ENCODE peak calls at places on chromosomes 2 and 18, in six cellular contexts. One of them, this sample, is unnamed.

GRCh38 chr2:26650713-26651457 is 9.7 kb upstream of the CIB4 start:
- DNase-seq in upper lobe of left lung: no peak
- DNase-seq in SK-N-SH: no peak
- DNase-seq in HCT116: no peak
- DNase-seq in K562: no peak
- DNase-seq in transverse colon: no peak
- DNase-seq in this sample: no peak

GRCh38 chr2:197197808-197198409 is 112.7 kb downstream of the ANKRD44 start:
- DNase-seq in upper lobe of left lung: no peak
- DNase-seq in SK-N-SH: no peak
- DNase-seq in HCT116: no peak
- DNase-seq in K562: no peak
- DNase-seq in transverse colon: no peak
- DNase-seq in this sample: no peak

GRCh38 chr18:61589724-61590065 is 256.5 kb downstream of the CDH20 start:
- DNase-seq in upper lobe of left lung: no peak
- DNase-seq in SK-N-SH: no peak
- DNase-seq in HCT116: no peak
- DNase-seq in K562: no peak
- DNase-seq in transverse colon: no peak
- DNase-seq in this sample: no peak

GRCh38 chr18:62069556-62069955 is 117.3 kb downstream of the PIGN start:
- DNase-seq in upper lobe of left lung: no peak
- DNase-seq in SK-N-SH: no peak
- DNase-seq in HCT116: no peak
- DNase-seq in K562: no peak
- DNase-seq in transverse colon: no peak
- DNase-seq in this sample: no peak

GRCh38 chr2:64327510-64328414 is 126.2 kb upstream of the LGALSL start:
- DNase-seq in upper lobe of left lung: peak
- DNase-seq in SK-N-SH: peak
- DNase-seq in HCT116: no peak
- DNase-seq in K562: no peak
- DNase-seq in transverse colon: peak
- DNase-seq in this sample: peak

GRCh38 chr2:227657204-227657845 is 9.3 kb upstream of the SCYGR5 start:
- DNase-seq in upper lobe of left lung: no peak
- DNase-seq in SK-N-SH: no peak
- DNase-seq in HCT116: no peak
- DNase-seq in K562: no peak
- DNase-seq in transverse colon: no peak
- DNase-seq in this sample: no peak

GRCh38 chr2:216654528-216655052 is 21.4 kb downstream of the IGFBP2 start:
- DNase-seq in upper lobe of left lung: no peak
- DNase-seq in SK-N-SH: no peak
- DNase-seq in HCT116: no peak
- DNase-seq in K562: no peak
- DNase-seq in transverse colon: no peak
- DNase-seq in this sample: no peak

GRCh38 chr2:163471947-163472346 is 263.9 kb downstream of the FIGN start:
- DNase-seq in upper lobe of left lung: no peak
- DNase-seq in SK-N-SH: no peak
- DNase-seq in HCT116: no peak
- DNase-seq in K562: no peak
- DNase-seq in transverse colon: no peak
- DNase-seq in this sample: no peak

GRCh38 chr2:191115801-191116200 is 35.0 kb downstream of the STAT4 start:
- DNase-seq in upper lobe of left lung: no peak
- DNase-seq in SK-N-SH: no peak
- DNase-seq in HCT116: no peak
- DNase-seq in K562: no peak
- DNase-seq in transverse colon: no peak
- DNase-seq in this sample: no peak

GRCh38 chr2:172293952-172294351 is 133.4 kb upstream of the ITGA6 start:
- DNase-seq in upper lobe of left lung: peak
- DNase-seq in SK-N-SH: peak
- DNase-seq in HCT116: no peak
- DNase-seq in K562: no peak
- DNase-seq in transverse colon: peak
- DNase-seq in this sample: no peak

GRCh38 chr2:30425326-30425725 is 21.7 kb upstream of the LCLAT1 start:
- DNase-seq in upper lobe of left lung: no peak
- DNase-seq in SK-N-SH: peak
- DNase-seq in HCT116: no peak
- DNase-seq in K562: no peak
- DNase-seq in transverse colon: no peak
- DNase-seq in this sample: no peak

GRCh38 chr2:235560345-235560744 is 66.5 kb downstream of the AGAP1 start:
- DNase-seq in upper lobe of left lung: no peak
- DNase-seq in SK-N-SH: no peak
- DNase-seq in HCT116: no peak
- DNase-seq in K562: no peak
- DNase-seq in transverse colon: no peak
- DNase-seq in this sample: no peak

GRCh38 chr2:109689973-109690372 is 75.8 kb downstream of the SOWAHC start:
- DNase-seq in upper lobe of left lung: no peak
- DNase-seq in SK-N-SH: no peak
- DNase-seq in HCT116: no peak
- DNase-seq in K562: no peak
- DNase-seq in transverse colon: peak
- DNase-seq in this sample: peak

GRCh38 chr18:23283933-23284430 is 148.7 kb downstream of the CABLES1 start:
- DNase-seq in upper lobe of left lung: no peak
- DNase-seq in SK-N-SH: no peak
- DNase-seq in HCT116: peak
- DNase-seq in K562: no peak
- DNase-seq in transverse colon: no peak
- DNase-seq in this sample: no peak

GRCh38 chr18:77067315-77068061 is 65.1 kb downstream of the MBP start:
- DNase-seq in upper lobe of left lung: peak
- DNase-seq in SK-N-SH: no peak
- DNase-seq in HCT116: peak
- DNase-seq in K562: no peak
- DNase-seq in transverse colon: peak
- DNase-seq in this sample: peak

GRCh38 chr18:39274535-39274934 is 1708.9 kb upstream of the CELF4 start:
- DNase-seq in upper lobe of left lung: no peak
- DNase-seq in SK-N-SH: no peak
- DNase-seq in HCT116: no peak
- DNase-seq in K562: no peak
- DNase-seq in transverse colon: no peak
- DNase-seq in this sample: no peak

GRCh38 chr2:10813085-10813748 is 632 bp upstream of the PDIA6 start:
- DNase-seq in upper lobe of left lung: no peak
- DNase-seq in SK-N-SH: no peak
- DNase-seq in HCT116: no peak
- DNase-seq in K562: no peak
- DNase-seq in transverse colon: no peak
- DNase-seq in this sample: peak

GRCh38 chr18:66872277-66872676 is 268.4 kb upstream of the CDH19 start:
- DNase-seq in upper lobe of left lung: no peak
- DNase-seq in SK-N-SH: peak
- DNase-seq in HCT116: no peak
- DNase-seq in K562: no peak
- DNase-seq in transverse colon: no peak
- DNase-seq in this sample: no peak

GRCh38 chr2:180124273-180124881 is 117.3 kb upstream of the CWC22 start:
- DNase-seq in upper lobe of left lung: no peak
- DNase-seq in SK-N-SH: peak
- DNase-seq in HCT116: peak
- DNase-seq in K562: peak
- DNase-seq in transverse colon: no peak
- DNase-seq in this sample: no peak

GRCh38 chr2:232624554-232624842 is 8.9 kb upstream of the EFHD1 start:
- DNase-seq in upper lobe of left lung: no peak
- DNase-seq in SK-N-SH: no peak
- DNase-seq in HCT116: no peak
- DNase-seq in K562: no peak
- DNase-seq in transverse colon: no peak
- DNase-seq in this sample: no peak

GRCh38 chr2:36584148-36584794 is 13.7 kb downstream of the FEZ2 start:
- DNase-seq in upper lobe of left lung: no peak
- DNase-seq in SK-N-SH: no peak
- DNase-seq in HCT116: no peak
- DNase-seq in K562: no peak
- DNase-seq in transverse colon: no peak
- DNase-seq in this sample: no peak

GRCh38 chr2:206113148-206113547 is 27.2 kb upstream of the INO80D start:
- DNase-seq in upper lobe of left lung: no peak
- DNase-seq in SK-N-SH: no peak
- DNase-seq in HCT116: no peak
- DNase-seq in K562: no peak
- DNase-seq in transverse colon: no peak
- DNase-seq in this sample: no peak

GRCh38 chr2:26469092-26469710 is 8.7 kb downstream of the OTOF start:
- DNase-seq in upper lobe of left lung: peak
- DNase-seq in SK-N-SH: peak
- DNase-seq in HCT116: peak
- DNase-seq in K562: peak
- DNase-seq in transverse colon: peak
- DNase-seq in this sample: no peak

GRCh38 chr2:23497536-23497935 is 112.6 kb downstream of the KLHL29 start:
- DNase-seq in upper lobe of left lung: no peak
- DNase-seq in SK-N-SH: no peak
- DNase-seq in HCT116: no peak
- DNase-seq in K562: no peak
- DNase-seq in transverse colon: no peak
- DNase-seq in this sample: no peak

DNA sequence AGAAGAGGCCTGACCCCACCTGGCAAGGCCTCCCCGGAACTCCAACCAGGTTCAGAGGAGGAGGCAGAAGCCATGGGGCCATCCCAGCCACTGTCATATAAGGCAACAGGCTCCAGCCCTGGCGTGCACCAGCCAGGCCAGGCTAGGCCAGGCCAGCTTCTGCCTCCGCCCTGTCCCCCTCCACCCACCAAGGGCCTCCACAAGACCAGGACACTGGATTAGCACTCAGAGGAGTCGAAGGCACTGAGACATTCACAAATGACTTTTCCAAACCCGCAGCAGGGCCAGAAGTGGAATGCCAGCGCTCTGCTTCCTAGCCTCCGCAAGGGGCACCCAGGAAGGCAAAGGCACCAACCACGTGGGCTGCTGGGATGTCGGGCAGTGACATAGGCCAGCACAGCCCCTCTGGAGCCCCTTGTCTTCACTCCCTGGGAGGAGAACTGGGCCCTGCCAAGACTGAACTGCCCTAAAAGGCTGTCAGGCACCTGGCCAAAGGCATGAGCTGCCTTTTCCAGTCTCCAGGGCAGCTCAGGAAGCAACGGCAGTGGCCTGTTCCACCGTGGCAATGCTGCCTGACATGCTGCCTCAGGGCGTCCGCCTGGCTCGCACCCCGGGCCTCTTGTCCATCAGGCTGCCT is 37.6 kb upstream of the SEMA4C start:
- DNase-seq in upper lobe of left lung: peak
- DNase-seq in SK-N-SH: peak
- DNase-seq in HCT116: no peak
- DNase-seq in K562: no peak
- DNase-seq in transverse colon: peak
- DNase-seq in this sample: peak
- TF ChIP-seq POLR2AphosphoS5 in upper lobe of left lung: peak
- TF ChIP-seq POLR2AphosphoS5 in SK-N-SH: no peak
- TF ChIP-seq POLR2AphosphoS5 in HCT116: no peak
- TF ChIP-seq POLR2AphosphoS5 in K562: no peak
- TF ChIP-seq POLR2AphosphoS5 in transverse colon: peak
- TF ChIP-seq POLR2AphosphoS5 in this sample: peak

GRCh38 chr2:9230051-9230802 is 23.6 kb downstream of the ASAP2 start:
- DNase-seq in upper lobe of left lung: no peak
- DNase-seq in SK-N-SH: peak
- DNase-seq in HCT116: no peak
- DNase-seq in K562: no peak
- DNase-seq in transverse colon: no peak
- DNase-seq in this sample: peak
- TF ChIP-seq CTCF in upper lobe of left lung: no peak
- TF ChIP-seq CTCF in SK-N-SH: peak
- TF ChIP-seq CTCF in HCT116: no peak
- TF ChIP-seq CTCF in K562: no peak
- TF ChIP-seq CTCF in transverse colon: no peak
- TF ChIP-seq CTCF in this sample: no peak

GRCh38 chr2:45925636-45926350 is 274.3 kb downstream of the PRKCE start:
- DNase-seq in upper lobe of left lung: no peak
- DNase-seq in SK-N-SH: no peak
- DNase-seq in HCT116: no peak
- DNase-seq in K562: no peak
- DNase-seq in transverse colon: no peak
- DNase-seq in this sample: no peak
- TF ChIP-seq POLR2AphosphoS5 in upper lobe of left lung: no peak
- TF ChIP-seq POLR2AphosphoS5 in SK-N-SH: no peak
- TF ChIP-seq POLR2AphosphoS5 in HCT116: no peak
- TF ChIP-seq POLR2AphosphoS5 in K562: no peak
- TF ChIP-seq POLR2AphosphoS5 in transverse colon: no peak
- TF ChIP-seq POLR2AphosphoS5 in this sample: no peak

DNA sequence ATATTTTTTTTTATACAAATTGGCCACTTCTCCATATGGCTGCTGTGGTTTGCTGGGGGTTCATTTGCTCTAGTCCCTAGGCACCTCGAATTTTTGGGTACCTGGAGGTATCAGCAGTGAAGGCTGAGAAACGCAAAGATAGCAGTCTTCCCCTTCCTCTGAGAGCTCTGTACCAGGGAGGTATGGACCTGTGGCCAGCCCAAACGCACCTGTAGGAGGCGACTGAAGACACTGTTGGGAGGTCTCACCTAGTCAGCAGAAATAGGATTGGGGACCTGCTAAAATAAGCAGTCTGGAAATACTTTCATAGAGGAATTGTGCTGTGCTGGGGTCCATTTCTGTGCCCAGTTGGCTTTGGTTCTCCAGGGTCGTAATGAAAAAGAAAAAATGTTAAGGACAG is 292.2 kb upstream of the CYP26B1 start:
- DNase-seq in upper lobe of left lung: no peak
- DNase-seq in SK-N-SH: no peak
- DNase-seq in HCT116: no peak
- DNase-seq in K562: no peak
- DNase-seq in transverse colon: no peak
- DNase-seq in this sample: no peak
- TF ChIP-seq CTCF in upper lobe of left lung: no peak
- TF ChIP-seq CTCF in SK-N-SH: no peak
- TF ChIP-seq CTCF in HCT116: no peak
- TF ChIP-seq CTCF in K562: no peak
- TF ChIP-seq CTCF in transverse colon: no peak
- TF ChIP-seq CTCF in this sample: no peak

DNA sequence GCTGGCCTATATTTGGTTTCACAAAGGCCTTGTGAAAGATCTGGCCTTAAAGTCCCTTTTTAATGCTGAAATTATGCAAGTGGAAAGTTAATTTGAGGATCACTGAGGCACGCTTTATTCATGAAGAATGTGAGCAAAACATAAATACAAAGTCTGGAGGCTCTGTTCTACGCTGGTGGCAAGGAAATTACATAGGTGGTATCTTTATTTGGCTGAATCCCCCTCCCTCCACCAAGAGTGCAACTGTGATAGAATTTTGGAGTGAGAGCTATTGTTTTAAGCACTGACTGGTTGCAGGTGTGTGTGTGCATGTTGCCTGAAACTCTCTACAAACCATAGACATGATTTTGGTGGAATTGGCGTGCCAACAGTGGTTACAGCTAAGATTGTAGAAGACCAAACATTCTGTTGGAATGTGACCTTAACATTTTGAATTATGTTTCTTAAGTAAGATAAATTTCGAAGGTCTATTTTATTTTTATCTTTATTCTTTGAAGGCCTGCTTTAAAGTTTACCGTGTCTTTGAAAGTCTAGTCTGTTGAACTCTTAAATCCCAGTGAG is 114.3 kb downstream of the SPTBN1 start:
- DNase-seq in upper lobe of left lung: no peak
- DNase-seq in SK-N-SH: no peak
- DNase-seq in HCT116: no peak
- DNase-seq in K562: no peak
- DNase-seq in transverse colon: no peak
- DNase-seq in this sample: no peak
- TF ChIP-seq POLR2AphosphoS5 in upper lobe of left lung: no peak
- TF ChIP-seq POLR2AphosphoS5 in SK-N-SH: no peak
- TF ChIP-seq POLR2AphosphoS5 in HCT116: no peak
- TF ChIP-seq POLR2AphosphoS5 in K562: no peak
- TF ChIP-seq POLR2AphosphoS5 in transverse colon: no peak
- TF ChIP-seq POLR2AphosphoS5 in this sample: no peak